ENCODE peak calls at places on chromosomes 12 and 14, in eight cellular contexts. V, I, R, F, Q, K, X and B are unnamed samples.
A peak's percentile ranks its signal among the peaks of the same experiment; 100 is the strongest.

GRCh38 chr14:81525129-81525528 is 8.5 kb downstream of the SEL1L start:
- DNase-seq in X (no peak), I (no peak), F (no peak), R (no peak), K (no peak), Q (no peak), V (no peak), B (no peak)

GRCh38 chr12:56338643-56339422 is at the start of gene IL23A:
- DNase-seq in V (no peak), I (peak; percentile 26), K (peak; percentile 30), Q (no peak), X (no peak), R (peak; percentile 67), F (peak; percentile 90), B (peak; percentile 82)

GRCh38 chr14:68487805-68488590 is 304.9 kb downstream of the ZFP36L1 start:
- DNase-seq in K (no peak), I (peak; percentile 45), R (no peak), X (peak; percentile 39), Q (no peak), V (no peak), F (no peak), B (no peak)

GRCh38 chr14:60648169-60648933 is 926 bp downstream of the SIX1 start:
- DNase-seq in I (no peak), R (no peak), Q (no peak), V (no peak), K (no peak), X (no peak), F (no peak), B (no peak)

GRCh38 chr14:63267171-63267570 is 51.6 kb downstream of the GPHB5 start:
- DNase-seq in I (no peak), F (no peak), Q (no peak), V (no peak), K (no peak), R (no peak), X (no peak), B (no peak)

GRCh38 chr12:104749555-104749954 is 208.5 kb downstream of the SLC41A2 start:
- DNase-seq in V (no peak), X (no peak), K (no peak), Q (no peak), R (no peak), F (no peak), I (no peak), B (no peak)

GRCh38 chr12:51517800-51518199 is 73.2 kb upstream of the SCN8A start:
- DNase-seq in F (no peak), V (no peak), X (no peak), Q (no peak), I (no peak), K (no peak), R (no peak), B (no peak)

GRCh38 chr14:33596211-33597080 is 354.4 kb downstream of the EGLN3 start:
- DNase-seq in F (no peak), Q (no peak), X (no peak), K (no peak), V (no peak), R (no peak), I (no peak), B (no peak)

GRCh38 chr14:100031506-100032281 is 33.5 kb upstream of the EVL start:
- DNase-seq in I (peak; percentile 83), Q (no peak), F (no peak), V (no peak), X (peak; percentile 97), R (no peak), K (peak; percentile 24), B (no peak)

GRCh38 chr12:63967781-63968180 is 123.3 kb downstream of the SRGAP1 start:
- DNase-seq in R (no peak), F (no peak), X (no peak), I (no peak), K (no peak), V (no peak), Q (no peak), B (no peak)

GRCh38 chr12:53739285-53740129 is 12.3 kb upstream of the CALCOCO1 start:
- DNase-seq in F (no peak), Q (peak; percentile 15), R (no peak), I (no peak), K (no peak), V (no peak), X (no peak), B (no peak)

GRCh38 chr12:52147367-52147972 is 44.3 kb downstream of the KRT80 start:
- DNase-seq in F (no peak), R (no peak), X (peak; percentile 98), Q (no peak), V (peak; percentile 87), I (peak; percentile 99), K (peak; percentile 95), B (no peak)

GRCh38 chr12:29026419-29026818 is 122.7 kb upstream of the FAR2 start:
- DNase-seq in K (no peak), R (no peak), X (no peak), I (no peak), Q (no peak), V (no peak), F (no peak), B (no peak)

GRCh38 chr14:72237722-72238666 is 305.8 kb downstream of the RGS6 start:
- DNase-seq in R (no peak), F (no peak), Q (no peak), K (no peak), V (no peak), X (no peak), I (no peak), B (no peak)

GRCh38 chr12:51913071-51914033 is 6.0 kb downstream of the ACVRL1 start:
- DNase-seq in I (no peak), F (no peak), K (no peak), V (no peak), Q (no peak), X (no peak), R (no peak), B (no peak)

GRCh38 chr12:22657538-22657937 is 32.6 kb downstream of the ETNK1 start:
- DNase-seq in I (no peak), K (no peak), Q (no peak), X (peak; percentile 16), V (no peak), F (no peak), R (no peak), B (no peak)

GRCh38 chr14:47332939-47333338 is 342.5 kb downstream of the MDGA2 start:
- DNase-seq in X (no peak), I (no peak), V (no peak), R (no peak), Q (no peak), K (no peak), F (no peak), B (no peak)

GRCh38 chr12:126492181-126492580 is 1426.9 kb downstream of the AACS start:
- DNase-seq in V (no peak), R (no peak), I (no peak), X (no peak), F (no peak), K (no peak), Q (no peak), B (no peak)

GRCh38 chr12:97756066-97756701 is 293.6 kb downstream of the RMST start:
- DNase-seq in X (no peak), R (no peak), I (no peak), V (no peak), K (no peak), Q (no peak), F (no peak), B (no peak)

GRCh38 chr12:14390885-14391530 is 25.5 kb downstream of the ATF7IP start:
- DNase-seq in X (no peak), R (no peak), Q (no peak), K (no peak), V (no peak), F (peak; percentile 36), I (no peak), B (no peak)

GRCh38 chr12:53578783-53579182 is 47.4 kb downstream of the ATF7 start:
- DNase-seq in V (no peak), R (no peak), I (no peak), Q (no peak), F (no peak), X (no peak), K (no peak), B (no peak)

GRCh38 chr12:62123721-62124203 is 136.4 kb upstream of the USP15 start:
- DNase-seq in R (peak; percentile 11), X (peak; percentile 46), Q (no peak), F (peak; percentile 9), V (peak; percentile 7), K (peak; percentile 15), I (peak; percentile 23), B (peak; percentile 40)

GRCh38 chr12:112482734-112483133 is 64.0 kb downstream of the PTPN11 start:
- DNase-seq in F (no peak), I (no peak), Q (no peak), K (no peak), R (no peak), V (no peak), X (no peak), B (no peak)

GRCh38 chr14:106556665-106557289 is 1030.4 kb downstream of the TMEM121 start:
- DNase-seq in X (no peak), K (peak; percentile 73), I (no peak), V (no peak), R (peak; percentile 75), Q (no peak), F (peak; percentile 43), B (peak; percentile 54)

GRCh38 chr14:105487449-105487985 is 831 bp downstream of the CRIP1 start:
- DNase-seq in K (peak; percentile 81), R (peak; percentile 67), X (no peak), Q (no peak), V (peak; percentile 68), F (peak; percentile 88), I (no peak), B (peak; percentile 77)

GRCh38 chr14:70808023-70808401 is 1.3 kb downstream of the MAP3K9 start:
- DNase-seq in I (peak; percentile 55), K (peak; percentile 65), R (peak; percentile 43), Q (no peak), F (peak; percentile 58), X (no peak), V (no peak), B (peak; percentile 53)

GRCh38 chr12:116443706-116444589 is 115.2 kb upstream of the MAP1LC3B2 start:
- DNase-seq in K (no peak), F (no peak), X (no peak), R (no peak), V (no peak), I (no peak), Q (no peak), B (no peak)

GRCh38 chr14:43647302-43647701 is 859.8 kb downstream of the FSCB start:
- DNase-seq in Q (no peak), F (no peak), V (no peak), K (no peak), X (no peak), I (no peak), R (no peak), B (no peak)

GRCh38 chr12:68240975-68241374 is 12.4 kb downstream of the IL22 start:
- DNase-seq in K (peak; percentile 29), R (peak; percentile 4), F (peak; percentile 43), X (peak; percentile 59), V (peak; percentile 16), Q (no peak), I (no peak), B (peak; percentile 92)

GRCh38 chr14:34496007-34496678 is 34.1 kb upstream of the SPTSSA start:
- DNase-seq in Q (no peak), V (no peak), R (no peak), F (no peak), K (no peak), I (no peak), X (no peak), B (no peak)

GRCh38 chr12:111954974-111955373 is 58.0 kb downstream of the TMEM116 start:
- DNase-seq in K (no peak), F (no peak), Q (no peak), V (no peak), R (no peak), I (no peak), X (no peak), B (no peak)

GRCh38 chr12:48933664-48934311 is 8.5 kb upstream of the FKBP11 start:
- DNase-seq in X (no peak), Q (no peak), R (no peak), K (no peak), F (peak; percentile 75), I (no peak), V (no peak), B (no peak)

GRCh38 chr12:94621662-94622359 is 28.5 kb downstream of the TMCC3 start:
- DNase-seq in K (peak; percentile 32), Q (no peak), V (no peak), R (no peak), X (peak; percentile 79), F (peak; percentile 19), I (peak; percentile 63), B (peak; percentile 82)

GRCh38 chr12:71157601-71158233 is at the start of gene TSPAN8:
- DNase-seq in K (peak; percentile 77), Q (peak; percentile 65), I (no peak), F (no peak), X (no peak), V (no peak), R (no peak), B (no peak)